ENCODE peak calls at places on chromosomes 4 and X, in four cellular contexts. X is body of pancreas, S is lung, J is HL-60. U is an unnamed sample.

GRCh38 chr4:33650036-33650435 is 2594.3 kb downstream of the ARAP2 start:
- DNase-seq in S (no peak), J (no peak), X (no peak), U (no peak)

GRCh38 chr4:108060164-108060563 is 70.5 kb downstream of the HADH start:
- DNase-seq in X (peak), J (no peak), S (no peak), U (no peak)

GRCh38 chr4:130479020-130479419 is 1383.1 kb downstream of the C4orf33 start:
- DNase-seq in J (no peak), S (no peak), X (no peak), U (no peak)

GRCh38 chr4:151198748-151199147 is 78.2 kb upstream of the PRSS48 start:
- DNase-seq in X (no peak), J (no peak), S (no peak), U (no peak)

GRCh38 chr4:150242820-150243458 is 164.7 kb downstream of the DCLK2 start:
- DNase-seq in S (no peak), J (no peak), X (peak), U (no peak)

GRCh38 chr4:62324215-62324614 is 1124.1 kb downstream of the ADGRL3 start:
- DNase-seq in J (no peak), S (peak), X (no peak), U (no peak)

GRCh38 chrX:81261576-81261975 is 59.7 kb downstream of the SH3BGRL start:
- DNase-seq in J (no peak), X (no peak), S (no peak), U (no peak)

GRCh38 chr4:1309261-1310010 is 19.7 kb downstream of the MAEA start:
- DNase-seq in J (no peak), X (peak), S (peak), U (peak)

GRCh38 chr4:174383783-174384182 is 100.1 kb downstream of the CEP44 start:
- DNase-seq in S (no peak), X (no peak), J (no peak), U (no peak)

GRCh38 chr4:48180234-48180633 is 46.2 kb upstream of the TXK start:
- DNase-seq in J (no peak), X (no peak), S (no peak), U (no peak)

GRCh38 chrX:49840679-49841078 is 11.6 kb downstream of the PAGE4 start:
- DNase-seq in X (peak), J (peak), S (peak), U (no peak)

GRCh38 chrX:49066278-49066677 is 7.5 kb downstream of the CCDC120 start:
- DNase-seq in X (no peak), J (no peak), S (no peak), U (no peak)

GRCh38 chrX:102155806-102156179 is at the start of gene BEX5:
- DNase-seq in S (peak), J (no peak), X (peak), U (no peak)

GRCh38 chrX:8288590-8288989 is 117.5 kb upstream of the VCX2 start:
- DNase-seq in S (no peak), J (no peak), X (no peak), U (no peak)

GRCh38 chrX:152810403-152810802 is 20.2 kb downstream of the CETN2 start:
- DNase-seq in J (no peak), S (no peak), X (no peak), U (no peak)

GRCh38 chrX:11180571-11180970 is 69.4 kb downstream of the HCCS start:
- DNase-seq in X (no peak), S (no peak), J (no peak), U (no peak)

GRCh38 chrX:30023451-30023850 is 191.9 kb upstream of the MAGEB2 start:
- DNase-seq in J (no peak), X (no peak), S (no peak), U (no peak)

GRCh38 chr4:69610484-69610883 is 29.0 kb downstream of the UGT2A2 start:
- DNase-seq in X (no peak), S (no peak), J (no peak), U (no peak)

GRCh38 chr4:87078987-87079469 is 141.4 kb downstream of the KLHL8 start:
- DNase-seq in X (peak), J (no peak), S (no peak), U (peak)

GRCh38 chr4:22463179-22463578 is 52.7 kb downstream of the ADGRA3 start:
- DNase-seq in J (no peak), S (no peak), X (peak), U (no peak)

GRCh38 chr4:108830509-108831244 is 67.8 kb upstream of the ETNPPL start:
- DNase-seq in S (peak), X (peak), J (no peak), U (no peak)

GRCh38 chr4:5142726-5143125 is 91.4 kb downstream of the STK32B start:
- DNase-seq in J (no peak), X (peak), S (peak), U (no peak)

GRCh38 chr4:110669663-110670062 is 46.8 kb upstream of the PITX2 start:
- DNase-seq in S (no peak), X (no peak), J (no peak), U (no peak)

DNA sequence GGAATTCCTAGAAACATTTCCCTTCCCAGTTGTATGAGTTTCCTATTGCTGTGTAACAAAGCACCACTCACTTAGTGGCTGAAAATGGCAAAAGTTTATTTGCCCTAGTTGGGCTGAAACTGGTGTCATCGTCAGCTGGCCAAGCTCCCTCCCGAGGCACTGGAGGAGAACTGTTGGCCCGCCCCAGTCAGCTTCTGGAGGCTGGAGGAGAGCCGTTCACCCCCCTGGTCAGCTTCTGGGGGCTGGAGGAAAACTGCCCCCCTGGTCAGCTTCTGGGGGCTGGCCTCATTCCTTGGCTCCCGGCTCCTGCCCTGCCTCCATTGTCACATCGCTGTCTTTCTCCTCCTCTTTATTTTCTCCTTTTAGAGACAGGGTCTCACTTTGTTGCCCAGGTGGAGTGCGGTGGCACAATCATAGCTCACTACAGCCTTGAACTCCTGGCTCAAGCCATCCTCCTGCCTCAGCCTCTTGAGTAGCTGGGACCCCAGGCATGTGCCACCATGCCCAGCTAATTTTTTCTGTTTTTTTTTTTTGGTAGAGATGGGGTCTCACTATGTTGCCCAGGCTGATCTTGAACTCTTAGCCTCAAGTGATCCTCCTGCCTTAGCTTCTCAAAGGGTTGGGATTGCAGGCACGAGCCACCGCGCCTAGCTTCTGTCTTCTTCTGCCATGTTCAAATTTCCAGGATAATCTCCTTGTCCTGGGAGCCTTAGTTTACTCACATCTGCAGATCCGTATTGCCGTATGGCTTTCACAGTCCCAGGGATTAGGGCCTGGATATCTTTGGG is 3.2 kb downstream of the RGS12 start:
- DNase-seq in S (no peak), X (no peak), J (no peak), U (no peak)
- H3K4me3 ChIP-seq in S (no peak), X (no peak), J (no peak), U (no peak)

GRCh38 chr4:70839537-70840093 is at the start of gene GRSF1:
- DNase-seq in S (peak), X (peak), J (peak), U (peak)

GRCh38 chr4:70838400-70838971 is 1.2 kb downstream of the GRSF1 start:
- DNase-seq in J (no peak), S (no peak), X (no peak), U (no peak)

GRCh38 chr4:70838972-70839536 is 636 bp downstream of the GRSF1 start:
- DNase-seq in X (peak), J (peak), S (peak), U (peak)

GRCh38 chr4:70833701-70834100 is 6.0 kb downstream of the GRSF1 start:
- DNase-seq in X (no peak), J (no peak), S (no peak), U (no peak)

GRCh38 chr4:70836081-70836480 is 3.6 kb downstream of the GRSF1 start:
- DNase-seq in X (no peak), J (no peak), S (no peak), U (no peak)
- H3K4me3 ChIP-seq in X (no peak), J (no peak), S (no peak), U (no peak)

DNA sequence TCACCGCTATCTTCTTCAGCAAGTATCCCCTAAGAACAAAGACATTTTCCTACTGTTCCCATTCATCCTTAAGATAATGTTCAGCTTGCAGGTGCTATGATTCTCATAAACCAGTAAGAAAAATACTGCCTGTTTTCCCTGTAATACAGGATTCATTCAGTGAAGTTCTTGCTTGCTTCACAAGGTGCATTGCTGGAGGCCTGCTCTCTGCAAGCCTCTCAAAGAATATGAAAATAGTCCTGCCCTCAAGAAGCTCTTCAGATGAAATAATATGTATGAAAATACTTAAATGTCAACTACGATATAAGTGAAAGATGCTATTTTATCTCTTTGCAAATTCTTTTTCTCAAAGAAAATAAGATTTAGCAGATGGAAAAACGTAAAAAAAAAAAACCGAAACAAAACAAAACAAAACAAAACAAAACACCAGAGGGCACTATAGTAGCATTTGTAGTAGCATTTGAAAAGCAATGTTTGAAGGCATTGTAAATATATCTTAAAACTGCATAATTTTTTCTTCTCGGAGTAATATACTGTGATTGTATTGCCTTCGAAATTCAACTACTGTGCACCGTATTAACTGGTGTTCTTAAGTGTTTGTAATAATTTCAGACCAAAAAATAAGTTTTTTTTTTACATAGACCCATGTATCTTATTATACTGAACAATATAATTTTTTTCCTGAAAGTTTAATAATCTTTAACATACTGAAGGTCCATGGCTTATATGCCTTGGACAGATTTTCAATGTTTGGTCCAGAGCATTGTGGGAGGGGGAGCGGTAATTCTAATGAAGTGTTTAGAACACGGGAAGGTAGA is 26.0 kb downstream of the ADH4 start:
- DNase-seq in X (no peak), J (no peak), S (no peak), U (no peak)
- H3K4me3 ChIP-seq in X (no peak), J (no peak), S (no peak), U (no peak)

DNA sequence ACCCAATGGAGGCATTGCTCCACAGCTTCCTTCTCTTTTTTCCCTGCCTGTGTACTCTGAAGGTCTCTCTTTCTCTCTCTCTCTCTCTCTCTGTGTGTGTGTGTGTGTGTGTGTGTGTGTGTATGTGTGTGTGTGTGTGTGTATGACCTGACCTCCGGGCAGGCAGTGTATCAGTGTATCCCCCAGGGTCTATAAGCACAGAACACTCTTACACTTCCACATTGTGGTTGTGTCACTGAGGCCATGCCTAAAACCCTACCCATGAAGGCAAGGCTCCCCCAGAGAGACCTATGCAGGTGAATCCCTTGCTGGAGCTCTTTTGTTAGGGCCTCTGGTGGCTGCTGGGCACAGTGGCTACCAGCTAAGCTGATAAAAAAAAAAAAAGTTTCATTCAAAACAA is 300.4 kb upstream of the BMP3 start:
- DNase-seq in X (no peak), S (no peak), J (no peak), U (no peak)
- H3K4me3 ChIP-seq in X (no peak), S (no peak), J (no peak), U (no peak)